ENCODE peak calls at places on chromosomes 1 and 21, in seven cellular contexts. C, T, F, A, L, D and H are unnamed samples.

GRCh38 chr1:91501527-91501859 is 842 bp downstream of the CDC7 start:
- DNase-seq in T (no peak), L (peak), C (no peak), A (peak), D (no peak), F (peak), H (peak)

GRCh38 chr1:232648316-232648715 is 18.4 kb upstream of the SIPA1L2 start:
- DNase-seq in F (peak), A (no peak), C (no peak), L (no peak), D (no peak), T (no peak), H (no peak)

GRCh38 chr1:209486861-209487260 is 96.7 kb upstream of the CAMK1G start:
- DNase-seq in C (no peak), T (no peak), L (peak), F (peak), A (peak), D (no peak), H (no peak)

GRCh38 chr1:41800237-41800902 is 118.4 kb downstream of the HIVEP3 start:
- DNase-seq in A (no peak), T (no peak), D (no peak), L (no peak), F (no peak), C (no peak), H (no peak)

GRCh38 chr1:108053291-108054023 is 88.5 kb upstream of the VAV3 start:
- DNase-seq in F (peak), T (no peak), C (no peak), L (no peak), A (peak), D (no peak), H (no peak)

GRCh38 chr1:176609556-176610408 is 146.8 kb downstream of the PAPPA2 start:
- DNase-seq in A (no peak), D (no peak), L (no peak), C (no peak), T (no peak), F (peak), H (no peak)

GRCh38 chr1:160544647-160545046 is 21.6 kb upstream of the SLAMF6 start:
- DNase-seq in C (no peak), F (peak), L (peak), T (no peak), D (no peak), A (peak), H (no peak)

GRCh38 chr1:226444901-226445300 is 37.0 kb upstream of the PARP1 start:
- DNase-seq in L (no peak), D (peak), T (no peak), A (no peak), F (no peak), C (peak), H (no peak)

GRCh38 chr21:41377715-41378114 is 15.9 kb downstream of the MX2 start:
- DNase-seq in F (no peak), A (no peak), C (no peak), L (no peak), T (no peak), D (no peak), H (no peak)

GRCh38 chr1:114390361-114390760 is 120.6 kb downstream of the TRIM33 start:
- DNase-seq in L (no peak), A (no peak), F (no peak), C (no peak), D (no peak), T (no peak), H (no peak)

GRCh38 chr1:36652586-36652985 is 169.9 kb upstream of the CSF3R start:
- DNase-seq in C (no peak), L (no peak), F (no peak), T (no peak), A (no peak), D (no peak), H (no peak)